ENCODE peak calls at places on chromosomes 3 and 15, in six cellular contexts. Z, L, F, O, J and V are unnamed samples.

GRCh38 chr15:79282371-79283251 is at the start of gene ANKRD34C:
- DNase-seq in F (no peak), J (no peak), Z (no peak), O (no peak), L (no peak), V (no peak)

GRCh38 chr3:52313774-52314188 is 2.3 kb upstream of the DNAH1 start:
- DNase-seq in O (peak; percentile 61), F (no peak), Z (no peak), L (no peak), J (peak; percentile 53), V (no peak)

GRCh38 chr15:85690546-85691226 is 104.0 kb downstream of the KLHL25 start:
- DNase-seq in Z (no peak), F (no peak), J (no peak), O (no peak), L (peak; percentile 51), V (no peak)

GRCh38 chr3:123365450-123366143 is 83.3 kb downstream of the ADCY5 start:
- DNase-seq in Z (peak; percentile 67), L (no peak), O (no peak), F (no peak), J (no peak), V (no peak)

GRCh38 chr3:85560088-85560790 is 601.5 kb downstream of the CADM2 start:
- DNase-seq in L (no peak), J (no peak), Z (peak; percentile 34), F (peak; percentile 67), O (no peak), V (no peak)

GRCh38 chr15:73022156-73022555 is 30.1 kb upstream of the NEO1 start:
- DNase-seq in Z (no peak), O (no peak), F (peak; percentile 15), L (no peak), J (no peak), V (no peak)

GRCh38 chr3:10977864-10978510 is 14.6 kb upstream of the SLC6A1 start:
- DNase-seq in J (no peak), L (no peak), Z (no peak), O (no peak), F (no peak), V (no peak)

GRCh38 chr3:183518446-183519185 is 36.9 kb downstream of the KLHL6 start:
- DNase-seq in J (no peak), Z (peak; percentile 39), F (no peak), O (no peak), L (no peak), V (no peak)

DNA sequence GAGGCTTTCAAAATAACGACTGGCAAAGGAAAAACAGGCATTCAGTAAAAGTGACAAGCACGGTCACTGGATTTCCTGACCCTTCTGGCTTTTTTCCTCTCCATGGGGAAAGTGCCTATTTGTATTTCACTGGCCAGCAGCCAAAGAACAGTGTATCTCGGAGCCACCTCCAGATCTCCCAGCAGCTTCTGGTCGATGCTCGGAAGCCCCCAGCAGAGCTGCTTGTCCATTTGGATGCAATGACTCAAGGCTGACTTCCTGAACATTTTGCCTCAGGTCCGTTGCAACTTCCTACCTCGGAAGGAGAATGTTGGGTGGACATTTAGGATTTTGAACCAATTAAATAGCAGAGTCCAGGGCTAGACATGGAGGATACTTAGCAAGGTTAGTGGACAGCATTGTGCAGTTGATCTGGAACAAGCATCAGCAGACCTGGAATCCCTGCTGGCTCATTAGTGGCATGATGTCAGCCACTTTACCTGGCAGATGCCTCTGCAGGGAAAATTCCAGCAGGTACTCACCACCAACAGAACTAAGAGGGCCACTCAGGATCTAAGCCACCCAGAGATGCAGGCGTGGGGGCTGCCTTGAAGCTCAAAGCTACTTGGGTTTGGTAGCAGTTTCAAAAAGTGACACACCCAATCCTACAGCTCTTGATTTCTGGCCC is 1.1 kb downstream of the FAM107A start:
- DNase-seq in J (no peak), O (no peak), L (no peak), Z (no peak), F (no peak), V (no peak)
- H3K4me3 ChIP-seq in J (peak overlapping the region; percentile 42), O (peak overlapping the region; percentile 43), L (no peak overlapping the region), Z (no peak overlapping the region), F (peak overlapping the region; percentile 51), V (no peak overlapping the region)

GRCh38 chr3:108590443-108590842 is 921 bp downstream of the DZIP3 start:
- DNase-seq in L (no peak), Z (peak; percentile 4), O (no peak), F (no peak), J (no peak), V (no peak)

GRCh38 chr3:108588616-108589015 is 622 bp downstream of the CIP2A start:
- DNase-seq in Z (peak; percentile 30), O (no peak), F (no peak), J (no peak), L (no peak), V (no peak)

GRCh38 chr3:108595304-108595703 is 5.8 kb downstream of the DZIP3 start:
- DNase-seq in F (no peak), Z (no peak), O (no peak), L (no peak), J (no peak), V (no peak)

GRCh38 chr3:108589081-108589997 is at the start of the genes CIP2A and DZIP3:
- DNase-seq in L (peak; percentile 83), J (peak; percentile 81), O (peak; percentile 74), Z (peak; percentile 93), F (peak; percentile 87), V (peak; percentile 94)

GRCh38 chr3:108589998-108590323 is 439 bp downstream of the DZIP3 start:
- DNase-seq in F (no peak), L (no peak), O (no peak), Z (no peak), J (no peak), V (no peak)
- TF ChIP-seq CTCF in F (no peak), L (no peak), O (no peak), Z (peak; percentile 6), J (no peak), V (no peak)

DNA sequence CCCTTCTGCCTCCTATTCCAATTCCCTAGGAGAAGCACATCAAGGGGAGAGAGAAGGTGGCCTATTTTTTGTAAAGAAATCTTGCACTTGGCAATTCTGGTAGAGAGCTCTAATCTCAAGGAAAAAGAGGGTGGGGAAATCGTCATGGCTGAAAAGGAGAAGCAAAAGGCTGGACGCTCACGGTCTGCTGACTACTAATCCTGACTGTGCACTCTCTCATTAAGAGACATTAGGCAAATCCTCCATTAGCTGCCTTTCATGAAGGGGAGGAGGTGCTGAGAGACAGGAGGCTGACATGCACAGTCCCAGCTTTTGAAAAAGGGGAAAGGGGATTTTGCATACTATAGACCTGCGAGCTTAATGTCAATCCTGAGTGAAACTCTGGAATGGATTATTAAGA is 170.0 kb downstream of the NR2F2 start:
- DNase-seq in O (no peak), J (no peak), Z (no peak), L (peak; percentile 64), F (no peak), V (no peak)
- H3K4me3 ChIP-seq in O (no peak overlapping the region), J (no peak overlapping the region), Z (no peak overlapping the region), L (no peak overlapping the region), F (no peak overlapping the region), V (no peak overlapping the region)

GRCh38 chr3:54710954-54711353 is 216.9 kb downstream of the LRTM1 start:
- DNase-seq in O (no peak), J (peak; percentile 28), F (no peak), Z (no peak), L (no peak), V (no peak)

GRCh38 chr3:54713455-54713854 is 214.4 kb downstream of the LRTM1 start:
- DNase-seq in L (no peak), O (no peak), Z (no peak), J (no peak), F (no peak), V (no peak)

GRCh38 chr3:54712539-54712938 is 215.3 kb downstream of the LRTM1 start:
- DNase-seq in L (no peak), F (no peak), Z (no peak), J (no peak), O (no peak), V (no peak)

GRCh38 chr3:54714035-54714434 is 213.8 kb downstream of the LRTM1 start:
- DNase-seq in F (no peak), J (no peak), O (no peak), L (no peak), Z (no peak), V (no peak)

GRCh38 chr3:54713031-54713430 is 214.8 kb downstream of the LRTM1 start:
- DNase-seq in F (no peak), J (no peak), O (no peak), L (no peak), Z (no peak), V (no peak)
- TF ChIP-seq CTCF in F (no peak), J (no peak), O (no peak), L (no peak), Z (no peak), V (no peak)

GRCh38 chr15:40506964-40507571 is 36.3 kb downstream of the CHST14 start:
- DNase-seq in Z (peak; percentile 69), O (peak; percentile 78), F (peak; percentile 56), J (peak; percentile 76), L (peak; percentile 64), V (peak; percentile 31)
- H3K4me3 ChIP-seq in Z (peak overlapping the region; percentile 11), O (peak overlapping the region; percentile 7), F (peak overlapping the region; percentile 11), J (peak overlapping the region; percentile 35), L (no peak overlapping the region), V (no peak overlapping the region)